ENCODE peak calls at places on chromosomes 4 and X, in ten cellular contexts. A, C, R, O, N, V, P, G, U and F are unnamed samples.

GRCh38 chr4:182488886-182489285 is 245.7 kb downstream of the TENM3 start:
- DNase-seq in A (no peak), C (no peak), R (no peak), O (no peak), N (no peak), V (no peak), P (no peak), G (no peak), U (no peak), F (no peak)

GRCh38 chrX:28693101-28693500 is 105.9 kb downstream of the IL1RAPL1 start:
- DNase-seq in A (no peak), C (no peak), R (no peak), O (peak; percentile 3), N (no peak), V (no peak), P (no peak), G (peak; percentile 13), U (no peak), F (peak; percentile 2)

GRCh38 chrX:11214346-11215190 is 78.6 kb upstream of the AMELX start:
- DNase-seq in A (no peak), C (no peak), R (no peak), O (no peak), N (no peak), V (no peak), P (no peak), G (no peak), U (no peak), F (no peak)

GRCh38 chr4:153064571-153064970 is 128.4 kb downstream of the FHDC1 start:
- DNase-seq in A (no peak), C (no peak), R (no peak), O (no peak), N (no peak), V (no peak), P (no peak), G (no peak), U (no peak), F (no peak)

GRCh38 chr4:112514079-112514448 is 1.9 kb downstream of the NEUROG2 start:
- DNase-seq in A (no peak), C (no peak), R (no peak), O (no peak), N (no peak), V (no peak), P (no peak), G (no peak), U (no peak), F (no peak)

GRCh38 chr4:123390846-123391456 is 5.6 kb upstream of the SPRY1 start:
- DNase-seq in A (no peak), C (no peak), R (no peak), O (peak; percentile 56), N (no peak), V (no peak), P (no peak), G (peak; percentile 59), U (peak; percentile 49), F (peak; percentile 55)

GRCh38 chr4:21596521-21596920 is 352.1 kb downstream of the KCNIP4 start:
- DNase-seq in A (no peak), C (no peak), R (no peak), O (no peak), N (no peak), V (no peak), P (no peak), G (peak; percentile 2), U (no peak), F (no peak)

GRCh38 chr4:108010167-108010566 is 20.5 kb downstream of the HADH start:
- DNase-seq in A (no peak), C (no peak), R (no peak), O (peak; percentile 55), N (no peak), V (no peak), P (no peak), G (peak; percentile 67), U (peak; percentile 83), F (peak; percentile 18)

GRCh38 chr4:159142254-159142653 is 39.4 kb downstream of the RAPGEF2 start:
- DNase-seq in A (no peak), C (no peak), R (no peak), O (peak; percentile 29), N (no peak), V (no peak), P (no peak), G (peak; percentile 67), U (peak; percentile 45), F (peak; percentile 69)

GRCh38 chrX:29913647-29914046 is 301.7 kb upstream of the MAGEB2 start:
- DNase-seq in A (no peak), C (no peak), R (no peak), O (peak; percentile 10), N (no peak), V (no peak), P (no peak), G (no peak), U (no peak), F (no peak)

GRCh38 chrX:12979630-12980015 is 4.7 kb downstream of the TMSB4X start:
- DNase-seq in A (no peak), C (no peak), R (no peak), O (no peak), N (no peak), V (no peak), P (no peak), G (peak; percentile 71), U (peak; percentile 12), F (no peak)

GRCh38 chrX:12975999-12976558 is 1.2 kb downstream of the TMSB4X start:
- DNase-seq in A (no peak), C (no peak), R (peak; percentile 65), O (peak; percentile 54), N (peak; percentile 23), V (no peak), P (no peak), G (peak; percentile 65), U (peak; percentile 60), F (peak; percentile 47)

GRCh38 chrX:12979011-12979629 is 4.2 kb downstream of the TMSB4X start:
- DNase-seq in A (no peak), C (no peak), R (no peak), O (no peak), N (no peak), V (no peak), P (no peak), G (peak; percentile 87), U (peak; percentile 29), F (no peak)

GRCh38 chrX:12978205-12979010 is 3.5 kb downstream of the TMSB4X start:
- DNase-seq in A (no peak), C (no peak), R (peak; percentile 73), O (peak; percentile 85), N (no peak), V (no peak), P (no peak), G (peak; percentile 89), U (peak; percentile 69), F (peak; percentile 91)

DNA sequence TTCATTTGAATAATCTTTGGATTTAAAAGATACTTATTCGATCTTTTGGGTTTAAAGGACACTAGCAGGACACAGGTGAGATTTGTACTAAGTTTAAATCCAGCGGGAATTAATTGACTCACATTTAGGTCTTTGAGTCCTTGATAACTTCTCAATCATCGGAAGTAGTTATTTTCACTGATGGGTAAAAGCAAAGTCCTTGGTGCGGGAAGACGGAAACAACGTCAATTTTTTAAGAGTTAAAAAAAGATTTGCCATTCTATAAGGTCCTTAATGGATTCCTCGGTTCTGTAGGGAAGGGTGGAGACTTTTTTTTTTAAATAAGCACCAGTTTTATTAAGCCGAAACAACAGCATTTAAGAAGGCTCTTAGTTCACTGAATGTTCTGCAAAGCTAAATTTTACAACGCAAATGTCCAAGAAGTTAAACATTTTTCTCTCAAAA is 2.9 kb downstream of the TMSB4X start:
- DNase-seq in A (no peak), C (no peak), R (no peak), O (no peak), N (no peak), V (no peak), P (no peak), G (no peak), U (peak; percentile 29), F (no peak)
- H3K4me3 ChIP-seq in A (peak overlapping the region; percentile 8), C (no peak overlapping the region), R (peak overlapping the region; percentile 48), O (peak overlapping the region; percentile 75), N (no peak overlapping the region), V (peak overlapping the region; percentile 84), P (peak overlapping the region; percentile 75), G (peak overlapping the region; percentile 80), U (peak overlapping the region; percentile 99), F (peak overlapping the region; percentile 11)

GRCh38 chrX:154409222-154409871 is at the start of gene DNASE1L1:
- DNase-seq in A (peak; percentile 62), C (peak; percentile 92), R (peak; percentile 91), O (peak; percentile 87), N (peak; percentile 94), V (peak; percentile 96), P (peak; percentile 60), G (peak; percentile 82), U (peak; percentile 91), F (peak; percentile 88)

GRCh38 chrX:154412468-154412867 is 1.1 kb downstream of the TAFAZZIN start:
- DNase-seq in A (no peak), C (no peak), R (no peak), O (no peak), N (peak; percentile 35), V (no peak), P (no peak), G (no peak), U (peak; percentile 19), F (peak; percentile 17)

GRCh38 chrX:154411322-154411980 is at the start of gene TAFAZZIN:
- DNase-seq in A (no peak), C (no peak), R (peak; percentile 73), O (peak; percentile 63), N (peak; percentile 79), V (no peak), P (no peak), G (peak; percentile 55), U (peak; percentile 85), F (peak; percentile 67)

GRCh38 chrX:154411981-154412340 is 622 bp downstream of the TAFAZZIN start:
- DNase-seq in A (no peak), C (no peak), R (peak; percentile 76), O (peak; percentile 49), N (peak; percentile 74), V (no peak), P (no peak), G (peak; percentile 65), U (peak; percentile 71), F (peak; percentile 53)

GRCh38 chrX:154408659-154409221 is 314 bp downstream of the DNASE1L1 start:
- DNase-seq in A (no peak), C (no peak), R (no peak), O (no peak), N (no peak), V (no peak), P (no peak), G (no peak), U (no peak), F (no peak)
- H3K4me3 ChIP-seq in A (peak overlapping the region; percentile 45), C (peak overlapping the region; percentile 33), R (peak overlapping the region; percentile 9), O (peak overlapping the region; percentile 58), N (peak overlapping the region; percentile 22), V (peak overlapping the region; percentile 69), P (peak overlapping the region; percentile 32), G (peak overlapping the region; percentile 56), U (peak overlapping the region; percentile 84), F (peak overlapping the region; percentile 36)

DNA sequence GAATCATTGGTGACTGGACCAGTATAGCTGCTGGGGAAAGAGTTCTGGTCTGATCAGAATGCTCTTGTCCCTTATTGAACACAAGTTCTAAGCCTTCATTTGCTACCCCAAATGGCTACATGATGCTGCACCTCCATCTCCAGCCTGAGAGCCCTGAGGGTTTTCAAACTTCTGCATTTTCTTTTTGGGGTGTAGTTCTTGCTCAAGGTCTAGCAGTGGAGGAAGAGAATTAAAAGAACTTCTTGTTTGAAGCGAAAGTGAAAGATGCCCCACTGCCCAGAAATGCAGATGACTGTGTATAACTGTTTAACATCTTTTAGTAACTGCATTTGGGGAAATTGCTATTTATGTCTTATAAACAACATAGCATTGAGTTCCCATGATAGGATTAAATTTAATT is 38.5 kb downstream of the LAMTOR3 start:
- DNase-seq in A (no peak), C (no peak), R (no peak), O (no peak), N (no peak), V (no peak), P (no peak), G (no peak), U (no peak), F (no peak)
- H3K4me3 ChIP-seq in A (no peak overlapping the region), C (no peak overlapping the region), R (no peak overlapping the region), O (no peak overlapping the region), N (no peak overlapping the region), V (no peak overlapping the region), P (no peak overlapping the region), G (no peak overlapping the region), U (no peak overlapping the region), F (no peak overlapping the region)

GRCh38 chr4:85783900-85784299 is 308.9 kb downstream of the ARHGAP24 start:
- DNase-seq in A (no peak), C (no peak), R (no peak), O (no peak), N (no peak), V (no peak), P (no peak), G (no peak), U (no peak), F (no peak)
- H3K4me3 ChIP-seq in A (no peak overlapping the region), C (no peak overlapping the region), R (no peak overlapping the region), O (no peak overlapping the region), N (no peak overlapping the region), V (no peak overlapping the region), P (no peak overlapping the region), G (no peak overlapping the region), U (peak overlapping the region; percentile 44), F (peak overlapping the region; percentile 1)